ENCODE peak calls at places on chromosomes 5 and 9, in nine cellular contexts. K, A, L, Y, C, F, R, X and Z are unnamed samples.

GRCh38 chr9:95171001-95171400 is 146.5 kb downstream of the FANCC start:
- DNase-seq in C (peak; percentile 54), L (no peak), A (peak; percentile 67), F (no peak), K (peak; percentile 45), Y (no peak), R (no peak), X (no peak), Z (no peak)

GRCh38 chr9:76109953-76110352 is 219.5 kb downstream of the PCSK5 start:
- DNase-seq in A (peak; percentile 22), L (no peak), R (no peak), Y (no peak), K (no peak), C (no peak), F (no peak), X (no peak), Z (no peak)

GRCh38 chr5:126097881-126098280 is 325.3 kb upstream of the GRAMD2B start:
- DNase-seq in A (no peak), C (no peak), F (no peak), K (no peak), X (no peak), Y (no peak), L (no peak), R (no peak), Z (no peak)

GRCh38 chr9:123686131-123686848 is 243.6 kb downstream of the DENND1A start:
- DNase-seq in R (no peak), A (peak; percentile 32), C (peak; percentile 59), L (peak; percentile 23), X (no peak), Y (peak; percentile 8), K (no peak), F (no peak), Z (no peak)

GRCh38 chr9:35745569-35745968 is 3.5 kb downstream of the GBA2 start:
- DNase-seq in R (no peak), X (no peak), L (no peak), K (no peak), C (no peak), Y (no peak), A (no peak), F (no peak), Z (no peak)

GRCh38 chr9:650362-650761 is 191.1 kb upstream of the DMRT1 start:
- DNase-seq in F (no peak), A (peak; percentile 22), X (no peak), Y (no peak), R (no peak), L (no peak), K (no peak), C (no peak), Z (no peak)

GRCh38 chr5:68534131-68534940 is 318.8 kb downstream of the PIK3R1 start:
- DNase-seq in K (no peak), C (peak; percentile 33), X (no peak), L (no peak), R (peak; percentile 56), A (no peak), F (peak; percentile 57), Y (no peak), Z (no peak)

GRCh38 chr9:113504725-113505590 is 41.4 kb downstream of the RGS3 start:
- DNase-seq in X (peak; percentile 33), R (no peak), Y (no peak), C (no peak), A (no peak), F (peak; percentile 36), L (no peak), K (no peak), Z (no peak)

GRCh38 chr9:89359018-89359417 is 40.7 kb downstream of the SECISBP2 start:
- DNase-seq in C (no peak), R (no peak), X (no peak), F (no peak), L (no peak), A (no peak), Y (no peak), K (no peak), Z (no peak)

GRCh38 chr5:122493091-122493775 is 181.2 kb downstream of the SNCAIP start:
- DNase-seq in F (no peak), A (no peak), K (peak; percentile 15), R (no peak), C (no peak), Y (no peak), L (no peak), X (no peak), Z (no peak)
- TF ChIP-seq CTCF in F (no peak), A (no peak), K (no peak), R (no peak), C (no peak), Y (no peak), L (no peak), X (no peak), Z (no peak)

GRCh38 chr5:7418276-7418675 is 22.3 kb downstream of the ADCY2 start:
- DNase-seq in Y (no peak), L (no peak), F (no peak), R (no peak), K (no peak), C (no peak), X (no peak), A (no peak), Z (no peak)
- H3K4me3 ChIP-seq in Y (no peak overlapping the region), L (no peak overlapping the region), F (no peak overlapping the region), R (no peak overlapping the region), K (no peak overlapping the region), C (no peak overlapping the region), X (no peak overlapping the region), A (no peak overlapping the region), Z (no peak overlapping the region)

DNA sequence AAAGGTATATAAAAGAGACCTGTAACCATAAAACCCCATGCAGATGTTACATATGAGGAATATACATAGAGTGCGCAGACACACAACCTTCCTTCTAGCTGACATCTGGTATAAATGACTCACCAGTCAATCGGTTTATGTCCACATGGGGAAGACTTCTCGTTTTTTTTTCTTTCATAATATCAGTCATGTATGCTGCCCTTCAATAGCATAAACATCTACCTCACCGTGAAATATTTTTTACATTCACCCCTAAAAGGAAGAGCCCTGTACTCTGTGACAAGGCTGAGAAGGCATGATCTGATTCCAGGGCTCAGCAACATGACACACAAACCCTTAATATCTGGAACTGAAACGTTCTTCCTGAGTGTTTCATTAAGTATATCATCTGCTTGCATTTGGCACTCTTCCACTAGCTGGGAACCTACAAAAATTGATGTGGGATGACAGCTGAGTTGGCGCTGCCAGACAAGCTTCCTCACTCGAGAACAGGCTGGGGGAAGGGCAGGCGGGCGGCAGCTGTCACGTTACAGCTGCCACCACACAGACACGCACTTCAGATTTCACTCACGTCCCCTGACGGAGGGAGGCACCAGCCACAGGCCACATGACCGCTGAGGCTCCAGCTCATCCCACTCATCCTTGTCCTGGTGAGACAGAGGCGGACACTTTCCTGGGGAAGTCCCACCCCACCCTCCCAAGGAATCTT is 74.2 kb downstream of the SHB start:
- DNase-seq in X (no peak), K (no peak), L (peak; percentile 80), R (no peak), A (peak; percentile 88), C (no peak), Y (peak; percentile 54), F (no peak), Z (no peak)
- TF ChIP-seq CTCF in X (no peak), K (no peak), L (no peak), R (no peak), A (no peak), C (no peak), Y (no peak), F (no peak), Z (no peak)

GRCh38 chr5:176856746-176857145 is 42.4 kb downstream of the HK3 start:
- DNase-seq in X (no peak), Y (no peak), L (no peak), A (no peak), K (no peak), F (no peak), R (no peak), C (no peak), Z (no peak)

GRCh38 chr5:176860381-176860780 is 38.8 kb downstream of the HK3 start:
- DNase-seq in L (no peak), R (no peak), F (no peak), X (no peak), C (no peak), A (no peak), K (no peak), Y (no peak), Z (no peak)

GRCh38 chr5:176859916-176860315 is 39.2 kb downstream of the HK3 start:
- DNase-seq in X (no peak), Y (no peak), F (no peak), K (no peak), R (no peak), L (no peak), A (no peak), C (no peak), Z (no peak)

GRCh38 chr5:176855598-176855997 is 43.5 kb downstream of the HK3 start:
- DNase-seq in L (no peak), Y (no peak), R (no peak), F (no peak), A (no peak), K (no peak), C (no peak), X (no peak), Z (no peak)

GRCh38 chr5:176857514-176858273 is 41.5 kb downstream of the HK3 start:
- DNase-seq in A (no peak), R (no peak), Y (no peak), X (no peak), K (no peak), L (no peak), F (no peak), C (no peak), Z (no peak)
- H3K4me3 ChIP-seq in A (no peak overlapping the region), R (no peak overlapping the region), Y (no peak overlapping the region), X (no peak overlapping the region), K (no peak overlapping the region), L (no peak overlapping the region), F (no peak overlapping the region), C (no peak overlapping the region), Z (no peak overlapping the region)